ENCODE peak calls at places on chromosomes 11 and 22, in five cellular contexts. One of them, this sample, is unnamed.

GRCh38 chr11:125433454-125434121 is 62.5 kb downstream of the FEZ1 start:
- DNase-seq in body of pancreas: peak
- DNase-seq in adrenal gland: peak
- DNase-seq in breast epithelium: no peak
- DNase-seq in transverse colon: peak
- DNase-seq in this sample: no peak

GRCh38 chr11:11043676-11044075 is 185.8 kb upstream of the ZBED5 start:
- DNase-seq in body of pancreas: no peak
- DNase-seq in adrenal gland: no peak
- DNase-seq in breast epithelium: no peak
- DNase-seq in transverse colon: no peak
- DNase-seq in this sample: no peak

GRCh38 chr22:37680191-37680851 is 4.9 kb downstream of the LGALS1 start:
- DNase-seq in body of pancreas: no peak
- DNase-seq in adrenal gland: no peak
- DNase-seq in breast epithelium: no peak
- DNase-seq in transverse colon: no peak
- DNase-seq in this sample: no peak

GRCh38 chr11:61580292-61580888 is 486 bp downstream of the SYT7 start:
- DNase-seq in body of pancreas: no peak
- DNase-seq in adrenal gland: no peak
- DNase-seq in breast epithelium: no peak
- DNase-seq in transverse colon: no peak
- DNase-seq in this sample: no peak

GRCh38 chr22:38843716-38844660 is at the start of gene NPTXR:
- DNase-seq in body of pancreas: peak
- DNase-seq in adrenal gland: peak
- DNase-seq in breast epithelium: no peak
- DNase-seq in transverse colon: peak
- DNase-seq in this sample: peak

GRCh38 chr11:659532-660085 is 22.5 kb downstream of the DRD4 start:
- DNase-seq in body of pancreas: no peak
- DNase-seq in adrenal gland: no peak
- DNase-seq in breast epithelium: no peak
- DNase-seq in transverse colon: no peak
- DNase-seq in this sample: no peak

GRCh38 chr11:8250446-8250845 is 13.2 kb downstream of the LMO1 start:
- DNase-seq in body of pancreas: peak
- DNase-seq in adrenal gland: no peak
- DNase-seq in breast epithelium: no peak
- DNase-seq in transverse colon: no peak
- DNase-seq in this sample: no peak

GRCh38 chr22:33240901-33241300 is 182.7 kb upstream of the SYN3 start:
- DNase-seq in body of pancreas: no peak
- DNase-seq in adrenal gland: no peak
- DNase-seq in breast epithelium: no peak
- DNase-seq in transverse colon: no peak
- DNase-seq in this sample: no peak

GRCh38 chr11:69891421-69892236 is 72.4 kb upstream of the FGF3 start:
- DNase-seq in body of pancreas: no peak
- DNase-seq in adrenal gland: peak
- DNase-seq in breast epithelium: peak
- DNase-seq in transverse colon: peak
- DNase-seq in this sample: no peak

GRCh38 chr11:13009921-13010736 is 1.0 kb downstream of the RASSF10 start:
- DNase-seq in body of pancreas: peak
- DNase-seq in adrenal gland: no peak
- DNase-seq in breast epithelium: no peak
- DNase-seq in transverse colon: no peak
- DNase-seq in this sample: no peak
- TF ChIP-seq CTCF in body of pancreas: no peak
- TF ChIP-seq CTCF in adrenal gland: no peak
- TF ChIP-seq CTCF in breast epithelium: no peak
- TF ChIP-seq CTCF in transverse colon: no peak
- TF ChIP-seq CTCF in this sample: no peak

DNA sequence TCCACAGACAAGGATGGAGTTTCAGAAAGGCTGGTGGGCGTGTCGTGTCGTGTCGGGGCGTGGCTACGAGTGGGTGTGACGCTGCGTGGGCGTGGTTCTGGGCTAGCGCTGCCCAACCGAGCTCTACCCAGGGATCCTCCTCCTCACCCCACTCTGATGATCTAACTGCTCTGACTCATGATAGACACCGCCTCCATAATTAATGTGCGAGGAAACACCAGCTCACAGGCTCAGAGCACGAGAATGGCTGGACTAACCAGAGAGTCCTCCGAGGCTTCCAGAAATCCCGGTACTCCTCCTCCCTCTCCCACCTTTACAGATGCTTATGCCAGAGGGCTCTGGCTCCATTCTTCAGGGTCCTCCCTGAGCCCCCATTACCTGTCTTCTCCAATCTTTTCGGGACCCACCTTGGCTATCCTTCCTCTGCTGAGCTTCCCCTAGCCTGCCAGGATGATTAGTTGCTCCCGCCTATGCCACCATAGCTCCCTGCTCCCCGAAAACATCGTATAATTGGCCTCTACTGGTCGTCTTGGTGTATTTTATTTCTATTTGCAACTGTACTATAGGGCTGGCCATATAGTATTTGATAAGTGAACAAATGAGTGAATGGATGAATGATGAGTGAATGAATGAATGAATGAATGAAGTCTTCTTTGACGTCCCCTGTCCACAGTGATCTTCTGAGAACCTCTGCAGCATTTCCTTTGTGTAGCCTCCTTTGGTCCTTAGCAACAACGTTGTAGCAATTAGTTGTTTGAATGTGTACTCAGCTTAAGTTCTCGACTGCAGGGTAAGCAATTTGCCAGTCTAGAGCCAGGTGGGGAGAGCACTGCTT is 21.7 kb downstream of the TMPRSS13 start:
- DNase-seq in body of pancreas: peak
- DNase-seq in adrenal gland: peak
- DNase-seq in breast epithelium: peak
- DNase-seq in transverse colon: peak
- DNase-seq in this sample: peak
- TF ChIP-seq POLR2A in body of pancreas: peak
- TF ChIP-seq POLR2A in adrenal gland: peak
- TF ChIP-seq POLR2A in breast epithelium: no peak
- TF ChIP-seq POLR2A in transverse colon: no peak
- TF ChIP-seq POLR2A in this sample: peak

GRCh38 chr11:67195971-67196418 is 70.3 kb upstream of the GRK2 start:
- DNase-seq in body of pancreas: no peak
- DNase-seq in adrenal gland: no peak
- DNase-seq in breast epithelium: no peak
- DNase-seq in transverse colon: peak
- DNase-seq in this sample: no peak
- TF ChIP-seq CTCF in body of pancreas: no peak
- TF ChIP-seq CTCF in adrenal gland: no peak
- TF ChIP-seq CTCF in breast epithelium: no peak
- TF ChIP-seq CTCF in transverse colon: no peak
- TF ChIP-seq CTCF in this sample: no peak

DNA sequence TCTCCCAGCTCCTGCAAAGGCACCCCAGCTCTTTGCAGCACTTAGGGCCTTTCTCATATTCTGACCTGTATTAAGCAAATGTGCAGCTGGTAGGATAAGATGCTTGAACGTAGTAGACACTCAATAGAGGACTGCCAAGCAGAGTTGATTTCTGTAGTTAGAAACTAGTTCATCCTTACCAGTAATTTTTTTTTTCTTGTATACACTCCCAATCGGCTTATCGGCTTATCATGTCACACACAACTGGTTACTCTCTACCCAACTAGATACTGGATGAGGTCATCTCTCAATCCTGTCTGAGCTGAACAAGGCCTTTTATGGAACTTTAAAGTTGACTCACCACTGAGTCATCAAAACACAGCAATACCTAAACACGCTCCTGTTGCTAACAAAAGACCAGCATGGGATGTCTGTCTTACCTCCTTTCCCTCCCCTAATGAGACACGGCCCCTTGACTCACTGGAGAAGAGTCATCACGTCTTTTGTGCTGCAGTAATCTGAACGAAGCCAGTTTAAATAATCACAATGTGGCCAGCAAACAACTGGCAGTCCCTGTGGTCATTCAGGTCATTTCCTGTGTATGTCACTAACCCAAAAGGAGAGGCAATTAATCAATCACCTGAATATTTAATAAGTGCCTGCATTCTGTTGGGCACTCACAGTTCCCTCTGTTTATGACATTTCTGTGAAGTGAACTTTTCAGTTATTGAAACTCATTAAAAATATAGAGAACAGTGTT is 7.5 kb upstream of the WEE1 start:
- DNase-seq in body of pancreas: peak
- DNase-seq in adrenal gland: peak
- DNase-seq in breast epithelium: peak
- DNase-seq in transverse colon: peak
- DNase-seq in this sample: peak
- TF ChIP-seq POLR2A in body of pancreas: no peak
- TF ChIP-seq POLR2A in adrenal gland: no peak
- TF ChIP-seq POLR2A in breast epithelium: no peak
- TF ChIP-seq POLR2A in transverse colon: peak
- TF ChIP-seq POLR2A in this sample: peak

GRCh38 chr22:21100149-21101032 is 54.6 kb downstream of the LRRC74B start:
- DNase-seq in body of pancreas: no peak
- DNase-seq in adrenal gland: no peak
- DNase-seq in breast epithelium: no peak
- DNase-seq in transverse colon: no peak
- DNase-seq in this sample: no peak

GRCh38 chr22:21094911-21095772 is 49.4 kb downstream of the LRRC74B start:
- DNase-seq in body of pancreas: no peak
- DNase-seq in adrenal gland: no peak
- DNase-seq in breast epithelium: no peak
- DNase-seq in transverse colon: no peak
- DNase-seq in this sample: no peak

GRCh38 chr22:21095773-21096107 is 50.0 kb downstream of the LRRC74B start:
- DNase-seq in body of pancreas: no peak
- DNase-seq in adrenal gland: no peak
- DNase-seq in breast epithelium: no peak
- DNase-seq in transverse colon: no peak
- DNase-seq in this sample: no peak

GRCh38 chr22:21099578-21099977 is 53.8 kb downstream of the LRRC74B start:
- DNase-seq in body of pancreas: no peak
- DNase-seq in adrenal gland: no peak
- DNase-seq in breast epithelium: no peak
- DNase-seq in transverse colon: no peak
- DNase-seq in this sample: no peak

DNA sequence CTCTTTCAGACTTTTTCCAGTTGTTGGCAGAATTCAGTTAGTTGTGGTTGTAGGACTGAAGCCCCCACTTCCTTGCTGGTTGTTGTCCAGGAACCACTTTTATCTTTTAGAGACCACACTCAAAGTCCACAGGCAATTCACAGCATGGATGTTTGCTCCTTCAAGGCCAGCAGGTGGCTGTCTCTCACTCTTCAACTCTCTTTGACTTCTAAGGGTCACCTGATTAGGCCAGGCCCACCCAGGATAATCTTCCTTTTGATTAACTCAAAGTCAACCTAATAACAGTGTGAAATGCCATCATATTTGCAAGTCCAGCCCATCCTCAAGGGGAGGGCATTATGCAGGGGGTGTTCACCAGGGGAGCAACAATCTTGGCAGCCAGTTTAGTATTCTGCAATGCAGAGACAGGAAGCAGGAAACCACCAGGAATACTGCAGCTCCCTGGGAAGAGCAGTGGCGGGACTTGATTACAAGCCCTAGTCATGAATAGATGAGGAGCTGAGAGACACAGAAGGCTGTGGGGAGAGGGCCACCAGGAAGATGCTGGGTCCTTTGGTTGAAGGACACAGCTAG is 52.4 kb downstream of the LRRC74B start:
- DNase-seq in body of pancreas: no peak
- DNase-seq in adrenal gland: no peak
- DNase-seq in breast epithelium: no peak
- DNase-seq in transverse colon: no peak
- DNase-seq in this sample: no peak
- TF ChIP-seq CTCF in body of pancreas: no peak
- TF ChIP-seq CTCF in adrenal gland: no peak
- TF ChIP-seq CTCF in breast epithelium: no peak
- TF ChIP-seq CTCF in transverse colon: no peak
- TF ChIP-seq CTCF in this sample: no peak

DNA sequence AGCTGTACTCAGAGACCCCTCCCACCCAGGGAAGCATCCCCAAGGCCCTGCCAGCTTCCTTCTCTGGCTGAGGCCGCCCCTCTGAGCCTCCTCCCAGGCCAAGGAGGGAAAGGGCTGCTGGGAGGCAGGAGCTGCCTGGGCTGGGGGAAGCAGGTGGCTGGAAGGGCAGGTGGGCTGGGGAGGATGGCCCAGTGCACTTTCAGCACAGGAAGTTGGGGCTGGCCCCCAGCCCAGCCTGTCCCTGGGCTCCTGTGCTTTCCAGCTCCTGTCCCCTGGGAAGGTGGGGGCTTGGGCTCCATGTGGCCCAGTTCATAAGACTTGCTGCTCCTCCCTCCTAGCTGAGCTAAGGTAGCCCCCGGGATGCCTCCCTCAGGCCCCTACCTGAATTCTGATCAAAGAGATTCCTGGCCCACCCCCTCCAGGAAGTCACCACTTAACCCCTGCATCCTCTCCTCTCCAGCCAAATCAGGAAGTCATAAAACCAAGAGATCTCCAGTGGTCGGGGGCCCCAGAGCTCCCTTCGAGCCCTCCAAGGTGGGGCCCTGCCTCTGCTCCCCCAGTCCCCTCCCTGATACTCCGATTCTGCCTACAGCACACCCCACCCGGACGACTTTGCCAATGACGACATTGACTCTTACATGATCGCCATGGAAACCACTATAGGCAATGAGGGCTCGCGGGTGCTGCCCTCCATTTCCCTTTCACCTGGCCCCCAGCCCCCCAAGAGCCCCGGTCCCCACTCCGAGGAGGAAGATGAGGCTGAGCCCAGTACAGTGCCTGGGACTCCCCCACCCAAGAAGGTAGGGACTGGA is 4.9 kb downstream of the PPP1CA start:
- DNase-seq in body of pancreas: no peak
- DNase-seq in adrenal gland: no peak
- DNase-seq in breast epithelium: no peak
- DNase-seq in transverse colon: no peak
- DNase-seq in this sample: no peak
- TF ChIP-seq POLR2A in body of pancreas: no peak
- TF ChIP-seq POLR2A in adrenal gland: no peak
- TF ChIP-seq POLR2A in breast epithelium: no peak
- TF ChIP-seq POLR2A in transverse colon: no peak
- TF ChIP-seq POLR2A in this sample: no peak

DNA sequence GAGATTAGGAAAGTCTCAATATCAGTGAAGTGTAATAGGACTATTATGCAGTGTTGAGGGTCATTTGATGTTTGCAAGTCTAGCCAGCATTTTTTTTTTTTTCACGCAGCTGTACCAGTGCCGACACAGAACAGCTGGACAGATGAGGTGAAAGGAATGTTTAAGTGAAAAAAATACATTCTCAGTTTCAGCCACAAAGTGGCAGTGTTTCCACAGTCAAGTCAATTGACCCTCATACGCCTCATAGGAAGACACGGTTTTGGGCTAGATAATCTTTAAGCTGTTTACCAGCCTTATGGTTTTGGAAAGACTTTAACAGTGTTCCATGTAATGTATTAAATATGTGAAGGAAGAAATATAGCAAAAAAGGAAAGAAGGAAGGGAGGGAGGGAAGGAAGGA is 349.9 kb upstream of the ANO3 start:
- DNase-seq in body of pancreas: peak
- DNase-seq in adrenal gland: no peak
- DNase-seq in breast epithelium: no peak
- DNase-seq in transverse colon: no peak
- DNase-seq in this sample: no peak
- TF ChIP-seq CTCF in body of pancreas: peak
- TF ChIP-seq CTCF in adrenal gland: peak
- TF ChIP-seq CTCF in breast epithelium: no peak
- TF ChIP-seq CTCF in transverse colon: peak
- TF ChIP-seq CTCF in this sample: peak

GRCh38 chr11:64185323-64186204 is at the start of gene STIP1:
- DNase-seq in body of pancreas: peak
- DNase-seq in adrenal gland: peak
- DNase-seq in breast epithelium: peak
- DNase-seq in transverse colon: peak
- DNase-seq in this sample: peak
- TF ChIP-seq POLR2A in body of pancreas: peak
- TF ChIP-seq POLR2A in adrenal gland: peak
- TF ChIP-seq POLR2A in breast epithelium: peak
- TF ChIP-seq POLR2A in transverse colon: peak
- TF ChIP-seq POLR2A in this sample: peak